ENCODE peak calls at places on chromosome 22, in seven cellular contexts. H, N, U, T, V, L and E are unnamed samples.

GRCh38 chr22:41478891-41479521 is 10.1 kb downstream of the ACO2 start:
- DNase-seq in H (peak; percentile 39), N (no peak), U (peak; percentile 90), T (peak; percentile 68), V (no peak), L (peak; percentile 70), E (peak; percentile 29)

GRCh38 chr22:32469799-32470212 is 4.8 kb upstream of the FBXO7 start:
- DNase-seq in H (peak; percentile 23), N (peak; percentile 86), U (no peak), T (peak; percentile 76), V (no peak), L (peak; percentile 75), E (no peak)

GRCh38 chr22:41762980-41763779 is 37.3 kb upstream of the CCDC134 start:
- DNase-seq in H (peak; percentile 72), N (no peak), U (no peak), T (peak; percentile 21), V (no peak), L (no peak), E (peak; percentile 76)

GRCh38 chr22:19051381-19051780 is 70.8 kb downstream of the DGCR2 start:
- DNase-seq in H (no peak), N (no peak), U (no peak), T (no peak), V (no peak), L (no peak), E (no peak)

GRCh38 chr22:22960307-22960706 is 72.7 kb downstream of the IGLL5 start:
- DNase-seq in H (no peak), N (no peak), U (no peak), T (no peak), V (no peak), L (no peak), E (no peak)

GRCh38 chr22:17138451-17139042 is 17.4 kb upstream of the TMEM121B start:
- DNase-seq in H (no peak), N (no peak), U (no peak), T (no peak), V (no peak), L (no peak), E (no peak)

GRCh38 chr22:40410272-40410671 is 39.9 kb downstream of the SGSM3 start:
- DNase-seq in H (no peak), N (no peak), U (no peak), T (no peak), V (no peak), L (no peak), E (no peak)

GRCh38 chr22:42326301-42326700 is 55.8 kb upstream of the TCF20 start:
- DNase-seq in H (no peak), N (no peak), U (no peak), T (no peak), V (no peak), L (no peak), E (no peak)

GRCh38 chr22:49328076-49328475 is 499.6 kb downstream of the BRD1 start:
- DNase-seq in H (no peak), N (no peak), U (peak; percentile 3), T (no peak), V (no peak), L (peak; percentile 48), E (no peak)

GRCh38 chr22:25395915-25396314 is 168.6 kb upstream of the GRK3 start:
- DNase-seq in H (no peak), N (no peak), U (peak; percentile 29), T (no peak), V (no peak), L (no peak), E (no peak)

GRCh38 chr22:19287889-19288288 is 3.6 kb downstream of the CLTCL1 start:
- DNase-seq in H (no peak), N (no peak), U (no peak), T (peak; percentile 94), V (no peak), L (no peak), E (no peak)

DNA sequence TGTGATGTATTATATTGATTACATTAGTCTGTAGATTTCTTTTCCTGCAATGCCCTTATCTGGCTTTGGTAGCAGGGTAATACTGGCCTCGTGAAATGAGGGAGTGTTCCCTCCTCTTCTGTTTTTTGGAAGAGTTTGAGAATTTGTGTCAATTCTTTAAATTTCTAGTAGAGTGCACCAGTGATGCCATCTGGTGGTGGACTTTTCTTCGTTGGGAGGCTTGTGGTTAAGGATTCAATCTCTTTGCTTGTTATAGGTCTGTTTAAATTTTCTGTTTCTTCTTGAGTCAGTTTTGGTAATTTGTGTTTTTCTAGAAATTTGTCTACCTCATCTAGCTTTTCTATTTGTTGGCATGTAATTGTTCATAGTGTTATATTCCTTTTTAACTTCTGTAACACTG is 18.9 kb downstream of the SHANK3 start:
- DNase-seq in H (peak; percentile 62), N (peak; percentile 12), U (no peak), T (peak; percentile 70), V (peak; percentile 12), L (no peak), E (no peak)
- TF ChIP-seq CTCF in H (peak; percentile 58), N (peak; percentile 60), U (peak; percentile 25), T (peak; percentile 54), V (no peak), L (no peak), E (peak; percentile 36)

GRCh38 chr22:30649430-30650007 is 13.9 kb downstream of the SLC35E4 start:
- DNase-seq in H (peak; percentile 88), N (peak; percentile 58), U (peak; percentile 68), T (peak; percentile 88), V (peak; percentile 32), L (no peak), E (no peak)
- TF ChIP-seq CTCF in H (peak; percentile 10), N (no peak), U (no peak), T (peak; percentile 18), V (no peak), L (no peak), E (no peak)

DNA sequence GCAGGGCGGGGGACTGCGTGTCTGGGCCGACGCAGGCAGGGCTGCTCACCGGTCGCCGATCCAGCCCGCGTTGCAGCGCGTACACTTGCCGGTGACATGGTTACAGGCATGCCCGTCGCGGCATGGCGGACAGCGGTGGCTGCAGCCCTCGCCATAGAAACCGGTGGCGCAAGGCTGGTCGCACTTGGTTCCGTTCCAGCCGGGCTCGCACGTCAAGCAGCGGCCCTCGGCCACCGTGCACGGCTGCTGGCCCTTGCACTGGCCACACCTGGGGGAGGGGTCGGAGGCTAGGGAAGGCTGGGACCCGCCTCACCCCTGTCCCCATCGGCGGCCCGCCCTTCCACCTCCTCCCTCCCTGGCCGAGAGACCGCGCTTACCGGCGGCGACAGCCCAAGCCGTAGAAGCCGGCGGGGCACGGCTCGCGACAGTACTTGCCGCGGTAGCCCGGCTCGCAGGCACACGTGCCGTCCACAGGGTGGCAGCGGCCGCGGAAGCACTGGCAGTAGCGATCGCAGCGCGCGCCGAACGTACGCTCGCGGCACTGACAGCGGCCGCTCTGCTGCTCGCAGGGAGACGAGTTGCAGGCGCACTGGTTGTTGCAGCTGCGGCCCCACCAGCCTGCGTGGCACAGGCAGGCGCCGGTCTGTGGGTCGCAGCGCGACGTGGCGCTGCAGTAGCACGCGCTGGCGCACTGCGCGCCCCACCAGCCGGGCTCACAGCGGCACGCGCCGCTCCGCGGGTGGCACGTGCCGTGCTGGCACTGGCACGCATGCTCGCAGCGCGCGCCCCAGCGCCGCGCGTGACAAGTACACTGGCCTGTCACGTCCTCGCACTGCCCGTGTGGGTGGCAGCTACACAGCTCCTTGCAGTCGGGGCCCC is 6.7 kb downstream of the SCARF2 start:
- DNase-seq in H (peak; percentile 85), N (no peak), U (peak; percentile 78), T (no peak), V (no peak), L (peak; percentile 80), E (peak; percentile 79)
- TF ChIP-seq CTCF in H (peak; percentile 38), N (peak; percentile 14), U (peak; percentile 39), T (no peak), V (no peak), L (peak; percentile 33), E (peak; percentile 39)

GRCh38 chr22:45863981-45864751 is 112.8 kb downstream of the WNT7B start:
- DNase-seq in H (peak; percentile 75), N (peak; percentile 14), U (peak; percentile 79), T (peak; percentile 59), V (no peak), L (peak; percentile 64), E (peak; percentile 91)
- TF ChIP-seq CTCF in H (peak; percentile 97), N (peak; percentile 97), U (peak; percentile 92), T (peak; percentile 96), V (peak; percentile 95), L (peak; percentile 72), E (peak; percentile 98)

GRCh38 chr22:36773935-36774334 is 2.0 kb downstream of the IFT27 start:
- DNase-seq in H (peak; percentile 55), N (no peak), U (no peak), T (peak; percentile 68), V (no peak), L (no peak), E (no peak)
- TF ChIP-seq CTCF in H (peak; percentile 33), N (peak; percentile 44), U (no peak), T (peak; percentile 36), V (no peak), L (no peak), E (peak; percentile 42)

GRCh38 chr22:37815593-37815992 is 7.6 kb upstream of the GALR3 start:
- DNase-seq in H (no peak), N (no peak), U (no peak), T (no peak), V (no peak), L (no peak), E (no peak)
- TF ChIP-seq CTCF in H (no peak), N (no peak), U (no peak), T (no peak), V (no peak), L (no peak), E (no peak)

DNA sequence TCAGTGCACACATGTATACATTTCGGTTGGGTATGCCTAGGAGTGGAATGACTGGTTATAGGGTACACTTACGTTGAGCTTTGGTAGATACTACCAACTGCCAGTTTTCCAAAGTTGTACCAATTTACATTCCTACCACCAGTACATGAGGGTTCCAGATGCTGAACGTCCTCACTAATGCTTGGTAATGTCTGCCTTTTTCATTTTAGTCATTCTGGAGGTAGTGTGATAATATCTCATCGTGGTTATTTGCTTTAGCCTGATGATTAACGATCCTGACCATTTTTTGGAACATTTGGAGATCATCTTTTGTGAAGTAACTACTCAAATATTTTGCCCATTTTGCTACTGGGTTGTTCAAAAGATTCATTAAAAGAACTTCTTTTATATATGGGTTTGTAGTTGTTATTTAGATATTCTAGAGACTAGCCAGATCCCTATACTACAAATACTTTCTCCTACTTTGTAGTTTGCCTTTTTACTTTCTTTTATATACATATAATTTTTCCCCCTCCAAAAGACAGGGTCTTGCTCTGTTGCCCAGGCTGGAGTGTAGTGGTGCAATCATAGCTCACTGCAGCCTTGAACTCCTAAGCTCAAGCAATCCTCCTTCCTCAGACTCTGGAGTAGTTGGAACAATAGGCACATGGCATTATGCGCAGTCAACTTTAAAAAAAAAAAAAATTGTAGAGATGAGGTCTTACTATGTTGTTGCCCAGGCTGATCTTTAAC is 62.1 kb downstream of the RBFOX2 start:
- DNase-seq in H (no peak), N (peak; percentile 72), U (no peak), T (peak; percentile 65), V (no peak), L (no peak), E (no peak)
- TF ChIP-seq CTCF in H (no peak), N (no peak), U (no peak), T (peak; percentile 21), V (no peak), L (no peak), E (no peak)